ENCODE peak calls at places on chromosomes 6 and 20, in ten cellular contexts. Q is dermis blood vessel endothelial cell, Z is caudate nucleus, T is GM12865, A is NCI-H2029 treated with DMSO at 0.1 percent for 48 hours, N is occipital lobe, D is GM23338, S is NCI-H1105 treated with DMSO at 0.1 percent for 48 hours, O is ELR, U is bronchial epithelial cell. X is an unnamed sample.

GRCh38 chr6:142913511-142914047 is 31.4 kb downstream of the HIVEP2 start:
- DNase-seq in Q (no peak), Z (no peak), T (peak), A (no peak), N (no peak), D (no peak), S (no peak), O (no peak), U (no peak), X (no peak)

GRCh38 chr6:30037182-30037788 is 23.8 kb upstream of the POLR1H start:
- DNase-seq in Q (peak), Z (no peak), T (peak), A (no peak), N (no peak), D (peak), S (no peak), O (peak), U (peak), X (peak)

GRCh38 chr6:11207199-11207968 is 25.1 kb downstream of the NEDD9 start:
- DNase-seq in Q (peak), Z (no peak), T (no peak), A (no peak), N (no peak), D (no peak), S (no peak), O (peak), U (peak), X (peak)

GRCh38 chr6:53179961-53180651 is 31.5 kb upstream of the GCM1 start:
- DNase-seq in Q (peak), Z (no peak), T (no peak), A (peak), N (no peak), D (no peak), S (peak), O (no peak), U (peak), X (no peak)

GRCh38 chr6:134004714-134005113 is 47.7 kb downstream of the SLC2A12 start:
- DNase-seq in Q (no peak), Z (no peak), T (no peak), A (no peak), N (no peak), D (no peak), S (no peak), O (no peak), U (no peak), X (no peak)

GRCh38 chr6:110448846-110449544 is 27.4 kb downstream of the SLC22A16 start:
- DNase-seq in Q (no peak), Z (no peak), T (no peak), A (no peak), N (no peak), D (no peak), S (no peak), O (no peak), U (no peak), X (no peak)

GRCh38 chr20:57258055-57258454 is 8.4 kb downstream of the BMP7 start:
- DNase-seq in Q (no peak), Z (no peak), T (no peak), A (no peak), N (no peak), D (peak), S (peak), O (no peak), U (no peak), X (no peak)

GRCh38 chr6:115643762-115644161 is 416.9 kb downstream of the FRK start:
- DNase-seq in Q (no peak), Z (no peak), T (no peak), A (no peak), N (no peak), D (no peak), S (no peak), O (peak), U (peak), X (peak)

GRCh38 chr6:37168809-37169457 is 1.0 kb upstream of the PIM1 start:
- DNase-seq in Q (peak), Z (no peak), T (peak), A (no peak), N (peak), D (peak), S (peak), O (peak), U (peak), X (peak)

GRCh38 chr20:2538931-2539330 is 2.6 kb downstream of the TMC2 start:
- DNase-seq in Q (no peak), Z (no peak), T (no peak), A (no peak), N (peak), D (no peak), S (no peak), O (no peak), U (no peak), X (no peak)